ENCODE peak calls at places on chromosomes 11 and 22, in six cellular contexts. U is mucosa of descending colon; F is CD8-positive, alpha-beta T cell; Y is MM.1S; C is suprapubic skin; K is fibroblast of pulmonary artery. Z is an unnamed sample.

GRCh38 chr11:132844956-132845355 is 687.3 kb downstream of the OPCML start:
- DNase-seq in U (no peak), F (no peak), Y (no peak), C (no peak), K (peak; percentile 68), Z (no peak)

GRCh38 chr11:125182522-125182921 is 18.0 kb downstream of the PKNOX2 start:
- DNase-seq in U (no peak), F (no peak), Y (no peak), C (no peak), K (no peak), Z (no peak)

GRCh38 chr11:44934735-44935250 is 15.9 kb downstream of the TP53I11 start:
- DNase-seq in U (no peak), F (no peak), Y (no peak), C (no peak), K (no peak), Z (no peak)

GRCh38 chr11:92306966-92307504 is 82.4 kb downstream of the FAT3 start:
- DNase-seq in U (no peak), F (no peak), Y (no peak), C (no peak), K (peak; percentile 16), Z (no peak)

GRCh38 chr22:50169774-50170341 is 673 bp upstream of the PANX2 start:
- DNase-seq in U (no peak), F (no peak), Y (peak; percentile 44), C (no peak), K (peak; percentile 37), Z (no peak)

GRCh38 chr11:62786318-62787004 is 741 bp upstream of the TMEM179B start:
- DNase-seq in U (peak; percentile 93), F (peak; percentile 80), Y (peak; percentile 91), C (peak; percentile 92), K (peak; percentile 78), Z (peak; percentile 93)

GRCh38 chr22:31680764-31681624 is 19.0 kb upstream of the PISD start:
- DNase-seq in U (peak; percentile 53), F (no peak), Y (no peak), C (no peak), K (peak; percentile 69), Z (no peak)

GRCh38 chr11:2707736-2708135 is 7.9 kb upstream of the KCNQ1OT1 start:
- DNase-seq in U (no peak), F (no peak), Y (no peak), C (no peak), K (no peak), Z (no peak)

GRCh38 chr11:94511932-94512781 is at the start of gene C11orf97:
- DNase-seq in U (peak; percentile 57), F (peak; percentile 42), Y (peak; percentile 62), C (peak; percentile 62), K (peak; percentile 46), Z (peak; percentile 72)

GRCh38 chr11:124977006-124977405 is 23.0 kb downstream of the CCDC15 start:
- DNase-seq in U (no peak), F (no peak), Y (no peak), C (no peak), K (peak; percentile 13), Z (no peak)

GRCh38 chr11:93196816-93197382 is 892 bp downstream of the SLC36A4 start:
- DNase-seq in U (no peak), F (no peak), Y (no peak), C (no peak), K (no peak), Z (no peak)

GRCh38 chr11:11155962-11156815 is 196.9 kb downstream of the CSNK2A3 start:
- DNase-seq in U (no peak), F (peak; percentile 35), Y (no peak), C (no peak), K (no peak), Z (peak; percentile 36)

GRCh38 chr22:18024276-18024939 is at the start of gene MICAL3:
- DNase-seq in U (peak; percentile 79), F (peak; percentile 45), Y (peak; percentile 80), C (peak; percentile 41), K (peak; percentile 64), Z (peak; percentile 83)

GRCh38 chr11:69203901-69204245 is 48.1 kb downstream of the SMIM38 start:
- DNase-seq in U (no peak), F (no peak), Y (no peak), C (no peak), K (no peak), Z (no peak)

GRCh38 chr22:48098243-48098935 is 1335.9 kb downstream of the TBC1D22A start:
- DNase-seq in U (peak; percentile 13), F (no peak), Y (peak; percentile 97), C (no peak), K (no peak), Z (no peak)

GRCh38 chr11:77346906-77347603 is 45.6 kb upstream of the GDPD4 start:
- DNase-seq in U (no peak), F (no peak), Y (no peak), C (no peak), K (peak; percentile 44), Z (no peak)

GRCh38 chr22:23217171-23218052 is 37.1 kb downstream of the BCR start:
- DNase-seq in U (no peak), F (no peak), Y (no peak), C (no peak), K (no peak), Z (no peak)

GRCh38 chr11:1117970-1118369 is 39.8 kb upstream of the MUC5AC start:
- DNase-seq in U (no peak), F (no peak), Y (no peak), C (peak; percentile 27), K (no peak), Z (no peak)

GRCh38 chr22:39184586-39185577 is 32.4 kb upstream of the CBX7 start:
- DNase-seq in U (no peak), F (no peak), Y (no peak), C (no peak), K (peak; percentile 87), Z (no peak)

GRCh38 chr22:29987143-29987542 is 93.1 kb upstream of the HORMAD2 start:
- DNase-seq in U (no peak), F (no peak), Y (peak; percentile 47), C (no peak), K (no peak), Z (no peak)

GRCh38 chr11:63680842-63681207 is 475 bp upstream of the RTN3 start:
- DNase-seq in U (no peak), F (no peak), Y (no peak), C (no peak), K (no peak), Z (peak; percentile 16)

GRCh38 chr11:128725630-128726461 is 32.0 kb downstream of the FLI1 start:
- DNase-seq in U (peak; percentile 57), F (peak; percentile 55), Y (peak; percentile 97), C (no peak), K (peak; percentile 51), Z (no peak)

GRCh38 chr22:50205781-50206569 is 5.2 kb downstream of the SELENOO start:
- DNase-seq in U (no peak), F (no peak), Y (no peak), C (no peak), K (no peak), Z (no peak)

GRCh38 chr22:37298748-37299495 is 16.6 kb downstream of the CYTH4 start:
- DNase-seq in U (no peak), F (no peak), Y (no peak), C (no peak), K (no peak), Z (no peak)

GRCh38 chr22:41418717-41419116 is 27.9 kb downstream of the TOB2 start:
- DNase-seq in U (no peak), F (no peak), Y (no peak), C (no peak), K (no peak), Z (no peak)

GRCh38 chr22:45013138-45013537 is 3.3 kb upstream of the PHF21B start:
- DNase-seq in U (no peak), F (no peak), Y (no peak), C (no peak), K (no peak), Z (no peak)

GRCh38 chr11:134586726-134587125 is 174.7 kb upstream of the B3GAT1 start:
- DNase-seq in U (no peak), F (no peak), Y (no peak), C (no peak), K (no peak), Z (no peak)

GRCh38 chr11:35304900-35305299 is 114.5 kb downstream of the SLC1A2 start:
- DNase-seq in U (no peak), F (no peak), Y (no peak), C (no peak), K (no peak), Z (no peak)

GRCh38 chr22:23395476-23396361 is 184.4 kb downstream of the IGLL1 start:
- DNase-seq in U (no peak), F (no peak), Y (no peak), C (peak; percentile 47), K (no peak), Z (no peak)

DNA sequence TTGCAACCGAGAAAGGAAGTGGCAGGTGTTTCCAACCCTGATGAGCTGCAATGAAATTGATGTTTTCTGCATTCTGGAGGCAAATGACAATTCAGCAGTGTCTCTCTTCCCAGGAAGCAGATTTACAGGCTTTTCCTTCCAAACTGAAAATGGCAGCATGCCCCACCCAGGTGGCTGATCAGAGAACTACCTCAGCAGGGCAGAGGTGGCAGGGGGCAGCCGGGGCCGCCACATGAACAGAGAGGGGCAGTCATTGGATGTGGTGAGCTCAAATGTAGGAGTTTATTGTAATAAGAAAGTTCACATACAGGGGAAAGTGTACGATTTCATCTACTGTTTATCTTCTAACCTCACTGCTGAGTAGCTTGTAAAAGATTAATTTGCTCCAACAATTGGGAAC is 15.7 kb upstream of the PARVA start:
- DNase-seq in U (no peak), F (no peak), Y (no peak), C (no peak), K (no peak), Z (peak; percentile 66)
- TF ChIP-seq CTCF in U (no peak), F (no peak), Y (no peak), C (no peak), K (no peak), Z (no peak)

GRCh38 chr11:22928207-22928917 is 68.1 kb upstream of the CCDC179 start:
- DNase-seq in U (peak; percentile 12), F (no peak), Y (no peak), C (no peak), K (peak; percentile 7), Z (no peak)
- TF ChIP-seq CTCF in U (no peak), F (no peak), Y (peak; percentile 31), C (no peak), K (peak; percentile 32), Z (no peak)

GRCh38 chr22:32775957-32776356 is 25.5 kb upstream of the TIMP3 start:
- DNase-seq in U (no peak), F (no peak), Y (no peak), C (no peak), K (no peak), Z (no peak)
- TF ChIP-seq CTCF in U (no peak), F (no peak), Y (peak; percentile 14), C (no peak), K (peak; percentile 37), Z (peak; percentile 23)

GRCh38 chr11:64856382-64857227 is 12.2 kb upstream of the CDC42BPG start:
- DNase-seq in U (peak; percentile 40), F (no peak), Y (no peak), C (peak; percentile 94), K (peak; percentile 75), Z (peak; percentile 91)
- TF ChIP-seq CTCF in U (no peak), F (no peak), Y (no peak), C (no peak), K (no peak), Z (no peak)

GRCh38 chr11:8365542-8365941 is 101.9 kb upstream of the LMO1 start:
- DNase-seq in U (no peak), F (no peak), Y (no peak), C (no peak), K (no peak), Z (peak; percentile 19)
- TF ChIP-seq CTCF in U (no peak), F (no peak), Y (peak; percentile 13), C (no peak), K (no peak), Z (no peak)